ENCODE peak calls at places on chromosomes 1 and 21, in seven cellular contexts. One of them, this sample, is unnamed.

GRCh38 chr21:29018540-29018939 is 609 bp downstream of the RWDD2B start:
- ATAC-seq in HCT116: peak; percentile 21
- ATAC-seq in GM23338: peak; percentile 35
- ATAC-seq in GM12878: peak; percentile 42
- ATAC-seq in K562: peak; percentile 72
- ATAC-seq in HepG2: no peak
- ATAC-seq in upper lobe of left lung: no peak
- ATAC-seq in this sample: no peak

GRCh38 chr1:202047977-202048376 is 37.6 kb downstream of the ELF3 start:
- ATAC-seq in upper lobe of left lung: no peak
- ATAC-seq in GM12878: no peak
- ATAC-seq in GM23338: no peak
- ATAC-seq in HepG2: peak; percentile 6
- ATAC-seq in K562: no peak
- ATAC-seq in HCT116: no peak
- ATAC-seq in this sample: no peak

GRCh38 chr21:33569986-33570385 is 18.5 kb downstream of the DONSON start:
- ATAC-seq in GM12878: no peak
- ATAC-seq in HepG2: peak; percentile 46
- ATAC-seq in K562: no peak
- ATAC-seq in upper lobe of left lung: no peak
- ATAC-seq in HCT116: no peak
- ATAC-seq in GM23338: no peak
- ATAC-seq in this sample: no peak

GRCh38 chr21:17482928-17483327 is 29.9 kb upstream of the CXADR start:
- ATAC-seq in GM12878: no peak
- ATAC-seq in upper lobe of left lung: no peak
- ATAC-seq in K562: no peak
- ATAC-seq in HCT116: no peak
- ATAC-seq in HepG2: no peak
- ATAC-seq in GM23338: no peak
- ATAC-seq in this sample: no peak

GRCh38 chr1:225872075-225872430 is 10.1 kb downstream of the TMEM63A start:
- ATAC-seq in HepG2: no peak
- ATAC-seq in GM23338: no peak
- ATAC-seq in upper lobe of left lung: no peak
- ATAC-seq in GM12878: no peak
- ATAC-seq in K562: no peak
- ATAC-seq in HCT116: no peak
- ATAC-seq in this sample: no peak

GRCh38 chr1:37606481-37607263 is 10.9 kb upstream of the GNL2 start:
- ATAC-seq in K562: no peak
- ATAC-seq in GM12878: no peak
- ATAC-seq in upper lobe of left lung: no peak
- ATAC-seq in HepG2: no peak
- ATAC-seq in GM23338: no peak
- ATAC-seq in HCT116: no peak
- ATAC-seq in this sample: no peak

GRCh38 chr1:33616780-33617179 is 144.3 kb downstream of the ZSCAN20 start:
- ATAC-seq in HCT116: no peak
- ATAC-seq in GM23338: no peak
- ATAC-seq in K562: no peak
- ATAC-seq in upper lobe of left lung: no peak
- ATAC-seq in HepG2: no peak
- ATAC-seq in GM12878: no peak
- ATAC-seq in this sample: no peak

GRCh38 chr21:29481641-29482040 is 182.9 kb downstream of the BACH1 start:
- ATAC-seq in upper lobe of left lung: no peak
- ATAC-seq in HCT116: no peak
- ATAC-seq in GM23338: no peak
- ATAC-seq in K562: no peak
- ATAC-seq in GM12878: no peak
- ATAC-seq in HepG2: no peak
- ATAC-seq in this sample: no peak

GRCh38 chr1:96416690-96417444 is 304.7 kb upstream of the PTBP2 start:
- ATAC-seq in K562: no peak
- ATAC-seq in HepG2: no peak
- ATAC-seq in GM12878: peak; percentile 98
- ATAC-seq in GM23338: no peak
- ATAC-seq in upper lobe of left lung: no peak
- ATAC-seq in HCT116: no peak
- ATAC-seq in this sample: no peak

GRCh38 chr1:205171369-205171768 is 40.1 kb downstream of the DSTYK start:
- ATAC-seq in GM12878: no peak
- ATAC-seq in upper lobe of left lung: no peak
- ATAC-seq in GM23338: no peak
- ATAC-seq in HepG2: no peak
- ATAC-seq in K562: peak; percentile 3
- ATAC-seq in HCT116: no peak
- ATAC-seq in this sample: no peak

GRCh38 chr1:196078691-196079090 is 529.5 kb downstream of the KCNT2 start:
- ATAC-seq in GM23338: no peak
- ATAC-seq in HepG2: no peak
- ATAC-seq in upper lobe of left lung: no peak
- ATAC-seq in HCT116: no peak
- ATAC-seq in GM12878: no peak
- ATAC-seq in K562: peak; percentile 78
- ATAC-seq in this sample: no peak

GRCh38 chr1:239952348-239953307 is 139.1 kb upstream of the FMN2 start:
- ATAC-seq in GM23338: peak; percentile 89
- ATAC-seq in HCT116: no peak
- ATAC-seq in GM12878: peak; percentile 87
- ATAC-seq in upper lobe of left lung: no peak
- ATAC-seq in HepG2: peak; percentile 98
- ATAC-seq in K562: peak; percentile 67
- ATAC-seq in this sample: no peak

GRCh38 chr1:55155522-55155921 is 59.6 kb downstream of the USP24 start:
- ATAC-seq in GM23338: peak; percentile 75
- ATAC-seq in GM12878: no peak
- ATAC-seq in upper lobe of left lung: no peak
- ATAC-seq in K562: peak; percentile 51
- ATAC-seq in HCT116: peak; percentile 58
- ATAC-seq in HepG2: no peak
- ATAC-seq in this sample: no peak

GRCh38 chr1:111582644-111583618 is 36.7 kb upstream of the RAP1A start:
- ATAC-seq in HCT116: no peak
- ATAC-seq in K562: no peak
- ATAC-seq in HepG2: peak; percentile 61
- ATAC-seq in GM12878: peak; percentile 39
- ATAC-seq in upper lobe of left lung: no peak
- ATAC-seq in GM23338: no peak
- ATAC-seq in this sample: no peak

GRCh38 chr1:87227651-87228050 is 101.0 kb upstream of the LMO4 start:
- ATAC-seq in HepG2: no peak
- ATAC-seq in GM23338: no peak
- ATAC-seq in GM12878: no peak
- ATAC-seq in HCT116: no peak
- ATAC-seq in upper lobe of left lung: no peak
- ATAC-seq in K562: no peak
- ATAC-seq in this sample: no peak

GRCh38 chr1:87224209-87224608 is 104.5 kb upstream of the LMO4 start:
- ATAC-seq in HepG2: no peak
- ATAC-seq in HCT116: peak; percentile 54
- ATAC-seq in GM12878: peak; percentile 68
- ATAC-seq in GM23338: no peak
- ATAC-seq in K562: no peak
- ATAC-seq in upper lobe of left lung: no peak
- ATAC-seq in this sample: peak; percentile 37

GRCh38 chr1:87231703-87232363 is 96.8 kb upstream of the LMO4 start:
- ATAC-seq in GM12878: peak; percentile 53
- ATAC-seq in GM23338: no peak
- ATAC-seq in K562: no peak
- ATAC-seq in HepG2: no peak
- ATAC-seq in upper lobe of left lung: no peak
- ATAC-seq in HCT116: no peak
- ATAC-seq in this sample: no peak

GRCh38 chr1:87221008-87221407 is 107.7 kb upstream of the LMO4 start:
- ATAC-seq in GM12878: no peak
- ATAC-seq in HepG2: no peak
- ATAC-seq in K562: no peak
- ATAC-seq in HCT116: no peak
- ATAC-seq in GM23338: no peak
- ATAC-seq in upper lobe of left lung: no peak
- ATAC-seq in this sample: no peak

DNA sequence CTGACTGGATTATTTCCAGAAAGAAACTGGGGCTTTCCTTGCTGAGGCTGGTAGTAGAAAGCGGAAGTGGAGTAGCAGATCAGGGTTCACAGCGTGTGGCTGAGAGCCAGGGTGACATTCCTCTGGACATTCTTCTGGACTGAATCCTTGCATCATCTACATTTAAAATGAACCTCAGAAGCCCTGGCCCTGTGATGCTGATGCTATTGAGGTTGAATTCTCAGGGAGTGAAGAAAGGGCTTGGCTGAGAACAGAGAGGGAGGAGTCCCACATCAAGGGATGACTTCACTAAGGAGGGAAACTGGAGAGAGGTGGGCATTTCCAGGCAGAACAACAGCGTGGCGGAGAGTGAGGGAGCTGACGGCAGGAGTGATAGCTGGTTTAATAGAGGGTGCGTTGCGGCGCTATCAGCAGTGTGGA is 102.3 kb upstream of the LMO4 start:
- ATAC-seq in HCT116: peak; percentile 70
- ATAC-seq in K562: peak; percentile 38
- ATAC-seq in upper lobe of left lung: peak; percentile 81
- ATAC-seq in GM23338: peak; percentile 89
- ATAC-seq in HepG2: peak; percentile 98
- ATAC-seq in GM12878: peak; percentile 71
- ATAC-seq in this sample: peak; percentile 87
- TF ChIP-seq POLR2AphosphoS5 in HCT116: no peak
- TF ChIP-seq POLR2AphosphoS5 in K562: no peak
- TF ChIP-seq POLR2AphosphoS5 in upper lobe of left lung: no peak
- TF ChIP-seq POLR2AphosphoS5 in GM23338: no peak
- TF ChIP-seq POLR2AphosphoS5 in HepG2: no peak
- TF ChIP-seq POLR2AphosphoS5 in GM12878: no peak
- TF ChIP-seq POLR2AphosphoS5 in this sample: peak; percentile 72

DNA sequence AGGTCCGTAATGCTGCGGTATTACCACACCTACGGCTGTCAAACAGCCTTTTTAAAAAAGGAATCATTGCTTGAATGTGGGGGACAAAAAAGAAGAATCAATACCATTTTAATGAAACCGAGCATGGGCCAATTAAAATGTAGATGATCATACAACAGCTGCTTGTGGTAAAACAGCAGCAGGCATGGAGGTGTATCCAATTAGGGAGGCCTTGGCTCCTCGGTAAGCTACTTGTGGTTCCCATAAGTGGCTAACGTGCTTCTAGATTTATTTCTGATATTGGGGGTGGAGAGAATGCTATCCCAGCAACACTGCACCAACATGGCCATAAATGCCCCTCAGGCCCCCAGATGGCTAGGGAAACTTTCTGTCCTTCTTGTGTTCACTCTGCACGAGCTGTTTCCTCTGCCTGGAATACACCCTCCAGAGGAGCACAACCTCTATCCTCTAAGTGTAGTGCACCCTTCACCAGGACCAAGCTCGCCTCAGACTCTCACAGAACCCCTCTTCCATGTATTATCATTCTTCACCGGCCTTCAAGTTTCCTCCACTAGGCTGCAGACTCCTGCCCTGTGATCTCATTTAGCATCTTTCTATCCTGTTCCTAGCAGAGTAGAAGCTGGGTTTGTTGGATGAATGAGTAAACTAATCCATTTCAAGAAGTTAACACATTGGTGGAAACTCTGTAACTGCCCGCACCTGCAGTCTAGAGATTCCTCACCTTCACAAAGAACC is 1.6 kb downstream of the PTPN14 start:
- ATAC-seq in GM23338: peak; percentile 5
- ATAC-seq in K562: no peak
- ATAC-seq in HepG2: no peak
- ATAC-seq in GM12878: peak; percentile 12
- ATAC-seq in HCT116: no peak
- ATAC-seq in upper lobe of left lung: no peak
- ATAC-seq in this sample: no peak
- H3K4me3 ChIP-seq in GM23338: peak overlapping the region; percentile 87
- H3K4me3 ChIP-seq in K562: no peak overlapping the region
- H3K4me3 ChIP-seq in HepG2: peak overlapping the region; percentile 97
- H3K4me3 ChIP-seq in GM12878: no peak overlapping the region
- H3K4me3 ChIP-seq in HCT116: peak overlapping the region; percentile 80
- H3K4me3 ChIP-seq in upper lobe of left lung: peak overlapping the region; percentile 56
- H3K4me3 ChIP-seq in this sample: peak overlapping the region; percentile 63

DNA sequence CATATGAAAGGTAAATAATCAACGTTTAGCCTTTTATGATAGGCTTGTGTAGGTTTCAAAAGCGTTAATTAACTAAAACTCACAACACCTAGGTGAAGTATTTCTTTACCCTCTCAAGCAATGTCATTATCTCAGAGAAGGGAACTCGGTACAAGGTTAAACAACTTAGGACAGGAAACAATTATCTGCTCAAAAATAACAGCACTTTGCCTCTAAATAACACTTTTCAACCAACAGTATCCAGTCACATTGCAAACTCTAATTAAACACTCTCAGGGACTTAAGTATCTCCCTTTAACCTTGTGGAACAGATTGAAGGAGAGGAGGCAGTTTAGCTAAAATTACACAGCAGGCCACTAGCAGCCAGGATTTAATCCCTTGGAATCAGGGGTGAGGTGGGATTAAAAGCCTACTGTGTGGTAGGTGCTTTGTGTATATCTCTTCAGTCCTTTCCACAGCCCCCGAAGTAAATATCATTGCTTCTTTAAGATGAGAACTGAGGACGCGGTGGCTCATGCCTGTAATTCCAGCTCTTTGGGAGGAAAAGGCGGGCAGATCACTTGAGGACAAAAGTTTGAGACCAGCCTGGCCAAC is 5.2 kb upstream of the AKNAD1 start:
- ATAC-seq in HCT116: no peak
- ATAC-seq in K562: no peak
- ATAC-seq in GM12878: no peak
- ATAC-seq in HepG2: no peak
- ATAC-seq in GM23338: no peak
- ATAC-seq in upper lobe of left lung: no peak
- ATAC-seq in this sample: no peak
- TF ChIP-seq POLR2AphosphoS5 in HCT116: no peak
- TF ChIP-seq POLR2AphosphoS5 in K562: no peak
- TF ChIP-seq POLR2AphosphoS5 in GM12878: no peak
- TF ChIP-seq POLR2AphosphoS5 in HepG2: no peak
- TF ChIP-seq POLR2AphosphoS5 in GM23338: no peak
- TF ChIP-seq POLR2AphosphoS5 in upper lobe of left lung: no peak
- TF ChIP-seq POLR2AphosphoS5 in this sample: no peak

GRCh38 chr1:23593042-23593521 is 33.8 kb upstream of the ID3 start:
- ATAC-seq in K562: no peak
- ATAC-seq in upper lobe of left lung: no peak
- ATAC-seq in HepG2: no peak
- ATAC-seq in GM12878: no peak
- ATAC-seq in HCT116: peak; percentile 45
- ATAC-seq in GM23338: no peak
- ATAC-seq in this sample: no peak

GRCh38 chr1:23594149-23594917 is 35.0 kb upstream of the ID3 start:
- ATAC-seq in K562: no peak
- ATAC-seq in HepG2: no peak
- ATAC-seq in upper lobe of left lung: no peak
- ATAC-seq in HCT116: no peak
- ATAC-seq in GM23338: no peak
- ATAC-seq in GM12878: no peak
- ATAC-seq in this sample: no peak

GRCh38 chr1:23592209-23592905 is 33.1 kb upstream of the ID3 start:
- ATAC-seq in HepG2: no peak
- ATAC-seq in GM23338: no peak
- ATAC-seq in K562: no peak
- ATAC-seq in HCT116: no peak
- ATAC-seq in upper lobe of left lung: no peak
- ATAC-seq in GM12878: peak; percentile 16
- ATAC-seq in this sample: no peak

GRCh38 chr1:23594927-23595353 is 35.6 kb upstream of the ID3 start:
- ATAC-seq in HCT116: no peak
- ATAC-seq in HepG2: peak; percentile 47
- ATAC-seq in upper lobe of left lung: no peak
- ATAC-seq in GM23338: no peak
- ATAC-seq in GM12878: peak; percentile 64
- ATAC-seq in K562: no peak
- ATAC-seq in this sample: no peak

GRCh38 chr1:23593556-23594148 is 34.4 kb upstream of the ID3 start:
- ATAC-seq in HCT116: peak; percentile 84
- ATAC-seq in K562: no peak
- ATAC-seq in HepG2: no peak
- ATAC-seq in GM12878: peak; percentile 21
- ATAC-seq in upper lobe of left lung: no peak
- ATAC-seq in GM23338: no peak
- ATAC-seq in this sample: no peak
- H3K4me3 ChIP-seq in HCT116: no peak overlapping the region
- H3K4me3 ChIP-seq in K562: no peak overlapping the region
- H3K4me3 ChIP-seq in HepG2: no peak overlapping the region
- H3K4me3 ChIP-seq in GM12878: peak overlapping the region; percentile 9
- H3K4me3 ChIP-seq in upper lobe of left lung: no peak overlapping the region
- H3K4me3 ChIP-seq in GM23338: no peak overlapping the region
- H3K4me3 ChIP-seq in this sample: no peak overlapping the region